ENCODE peak calls at places on chromosome 12, in four cellular contexts. V, G, D and P are unnamed samples.

GRCh38 chr12:46379352-46379751 is 6.8 kb upstream of the SLC38A2 start:
- DNase-seq in V (no peak), G (peak), D (no peak), P (no peak)

GRCh38 chr12:47982770-47983169 is 19.4 kb downstream of the TMEM106C start:
- DNase-seq in V (no peak), G (no peak), D (no peak), P (no peak)

GRCh38 chr12:114851981-114852380 is 168.0 kb upstream of the TBX3 start:
- DNase-seq in V (no peak), G (peak), D (no peak), P (no peak)

GRCh38 chr12:69274861-69275260 is 35.5 kb downstream of the CPSF6 start:
- DNase-seq in V (no peak), G (peak), D (no peak), P (no peak)

GRCh38 chr12:6603095-6603567 is 4.0 kb downstream of the CHD4 start:
- DNase-seq in V (peak), G (peak), D (no peak), P (no peak)

GRCh38 chr12:77594386-77594785 is 236.3 kb upstream of the NAV3 start:
- DNase-seq in V (no peak), G (no peak), D (no peak), P (no peak)

GRCh38 chr12:116397148-116397547 is 119.7 kb upstream of the MED13L start:
- DNase-seq in V (no peak), G (peak), D (no peak), P (no peak)

GRCh38 chr12:125346361-125346760 is 281.1 kb downstream of the AACS start:
- DNase-seq in V (no peak), G (no peak), D (no peak), P (no peak)

GRCh38 chr12:49794811-49795653 is 33.2 kb downstream of the NCKAP5L start:
- DNase-seq in V (no peak), G (no peak), D (no peak), P (no peak)

GRCh38 chr12:56723889-56724659 is 1.0 kb downstream of the NACA start:
- DNase-seq in V (peak), G (peak), D (peak), P (peak)

GRCh38 chr12:81416571-81416970 is 338.7 kb downstream of the ACSS3 start:
- DNase-seq in V (no peak), G (no peak), D (no peak), P (no peak)

GRCh38 chr12:44812062-44812461 is 64.1 kb downstream of the NELL2 start:
- DNase-seq in V (no peak), G (no peak), D (no peak), P (no peak)

GRCh38 chr12:11171145-11171952 is at the start of gene SMIM10L1:
- DNase-seq in V (peak), G (peak), D (peak), P (peak)

GRCh38 chr12:94092516-94093241 is 55.7 kb upstream of the PLXNC1 start:
- DNase-seq in V (no peak), G (peak), D (peak), P (no peak)

GRCh38 chr12:15423629-15424028 is 101.3 kb downstream of the PTPRO start:
- DNase-seq in V (no peak), G (no peak), D (no peak), P (no peak)

GRCh38 chr12:50112456-50113218 is 601 bp downstream of the COX14 start:
- DNase-seq in V (no peak), G (no peak), D (no peak), P (no peak)

GRCh38 chr12:59431266-59431665 is 164.6 kb upstream of the SLC16A7 start:
- DNase-seq in V (no peak), G (peak), D (no peak), P (no peak)

GRCh38 chr12:47799357-47799955 is 20.2 kb downstream of the HDAC7 start:
- DNase-seq in V (no peak), G (peak), D (no peak), P (no peak)

GRCh38 chr12:56836800-56837663 is 73.9 kb downstream of the HSD17B6 start:
- DNase-seq in V (no peak), G (peak), D (no peak), P (peak)

GRCh38 chr12:29032431-29032830 is 116.6 kb upstream of the FAR2 start:
- DNase-seq in V (no peak), G (no peak), D (no peak), P (no peak)

GRCh38 chr12:76303365-76303764 is 44.9 kb downstream of the BBS10 start:
- DNase-seq in V (no peak), G (no peak), D (no peak), P (no peak)

GRCh38 chr12:31220633-31221565 is 105.1 kb downstream of the SINHCAF start:
- DNase-seq in V (no peak), G (peak), D (no peak), P (no peak)

GRCh38 chr12:108640802-108641445 is 7.2 kb upstream of the SELPLG start:
- DNase-seq in V (peak), G (peak), D (no peak), P (no peak)

GRCh38 chr12:47317182-47317915 is 237.6 kb upstream of the AMIGO2 start:
- DNase-seq in V (no peak), G (no peak), D (no peak), P (no peak)

GRCh38 chr12:87793134-87793533 is 236.1 kb downstream of the C12orf50 start:
- DNase-seq in V (no peak), G (peak), D (no peak), P (no peak)

GRCh38 chr12:68267892-68268396 is 14.5 kb upstream of the IL22 start:
- DNase-seq in V (no peak), G (peak), D (no peak), P (no peak)

GRCh38 chr12:106305376-106305775 is 2.8 kb downstream of the TCP11L2 start:
- DNase-seq in V (no peak), G (no peak), D (no peak), P (no peak)
- TF ChIP-seq CTCF in V (no peak), G (no peak), D (no peak), P (no peak)

DNA sequence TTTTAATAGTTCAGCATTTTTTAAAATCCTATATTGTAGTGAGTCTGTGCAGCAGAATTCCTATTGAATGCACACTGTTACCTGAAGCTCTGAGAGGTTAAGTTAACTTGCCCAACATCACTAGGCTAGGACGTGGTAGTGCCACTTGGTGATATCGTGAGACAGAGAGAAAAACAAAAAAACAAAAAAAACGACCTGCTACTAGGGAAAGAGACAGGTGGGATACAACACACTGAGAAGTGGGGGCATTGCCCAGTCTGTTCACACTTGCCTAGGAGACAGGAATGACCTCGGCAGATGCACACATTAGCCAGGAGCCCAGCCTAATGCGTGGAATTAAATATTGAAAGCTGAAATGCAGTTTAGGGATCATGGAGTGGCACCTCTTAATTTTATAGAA is 129.7 kb upstream of the CCND2 start:
- DNase-seq in V (no peak), G (no peak), D (no peak), P (no peak)
- TF ChIP-seq CTCF in V (no peak), G (no peak), D (no peak), P (no peak)

GRCh38 chr12:89859513-89860220 is 151.0 kb upstream of the ATP2B1 start:
- DNase-seq in V (no peak), G (no peak), D (no peak), P (no peak)
- TF ChIP-seq CTCF in V (no peak), G (no peak), D (no peak), P (no peak)

GRCh38 chr12:120457133-120457532 is 10.9 kb downstream of the GATC start:
- DNase-seq in V (no peak), G (no peak), D (no peak), P (no peak)
- TF ChIP-seq CTCF in V (no peak), G (peak), D (no peak), P (no peak)

DNA sequence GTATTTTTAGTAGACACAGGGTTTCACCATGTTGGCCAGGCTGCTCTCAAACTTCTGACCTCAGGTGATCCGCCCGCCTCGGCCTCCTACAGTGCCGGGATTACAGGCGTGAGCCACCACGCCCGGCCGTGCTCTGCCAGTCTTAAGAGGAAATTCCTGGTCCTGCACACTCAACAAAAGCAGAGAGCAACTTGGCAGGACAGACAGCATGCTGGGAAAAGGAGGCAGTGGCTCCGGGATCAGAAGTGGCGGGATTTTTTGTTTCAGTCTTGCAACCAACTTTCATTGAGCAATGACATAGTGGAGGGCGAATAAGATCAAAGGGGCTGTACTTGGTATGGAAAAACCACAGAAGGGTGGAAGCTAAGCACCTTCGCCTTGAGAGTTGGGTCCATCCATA is 2.1 kb downstream of the CKAP4 start:
- DNase-seq in V (peak), G (peak), D (no peak), P (no peak)
- TF ChIP-seq CTCF in V (no peak), G (no peak), D (no peak), P (no peak)

DNA sequence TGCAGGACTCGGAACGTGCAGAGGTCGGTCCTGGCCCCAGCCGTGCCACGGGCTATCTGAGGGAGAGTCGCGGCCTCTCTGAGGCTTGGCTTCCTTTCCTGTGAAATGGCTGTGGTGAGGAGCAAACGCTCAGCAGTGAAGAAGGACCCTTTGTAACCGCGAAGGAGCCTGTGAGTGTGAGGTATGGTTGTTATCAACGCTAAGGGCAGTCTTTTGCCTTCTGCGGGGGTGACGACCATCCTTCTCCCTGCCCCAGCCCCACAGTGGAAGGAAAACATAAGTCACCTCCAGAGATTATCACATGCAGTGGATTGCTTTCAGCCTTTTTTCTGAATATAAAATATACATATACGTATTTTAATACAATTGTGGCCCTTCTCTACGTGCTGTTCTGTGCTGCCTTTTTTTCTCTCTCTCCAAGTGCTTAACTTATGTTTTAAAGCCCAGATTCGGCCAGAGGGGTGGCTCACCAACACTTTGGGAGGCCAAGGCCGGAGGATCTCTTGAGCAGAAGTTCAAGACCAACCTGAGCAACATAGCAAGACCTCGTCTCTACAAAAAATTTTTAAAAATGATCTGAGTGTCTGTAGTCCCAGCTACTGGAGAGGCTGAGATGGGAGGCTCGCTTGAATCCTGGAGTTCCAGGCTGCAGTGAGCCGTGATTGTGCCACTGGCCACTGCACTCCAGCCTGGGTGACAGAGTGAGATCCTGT is 17.4 kb downstream of the TAMALIN start:
- DNase-seq in V (no peak), G (no peak), D (no peak), P (no peak)
- TF ChIP-seq CTCF in V (peak), G (no peak), D (no peak), P (peak)

GRCh38 chr12:7937867-7938506 is 2.0 kb upstream of the SLC2A3 start:
- DNase-seq in V (no peak), G (peak), D (no peak), P (no peak)
- TF ChIP-seq CTCF in V (no peak), G (peak), D (no peak), P (peak)

GRCh38 chr12:112986291-112986800 is 8.0 kb downstream of the OAS2 start:
- DNase-seq in V (no peak), G (no peak), D (no peak), P (no peak)
- TF ChIP-seq CTCF in V (no peak), G (no peak), D (no peak), P (no peak)